ENCODE peak calls at places on chromosome 3, in five cellular contexts. X is AG04450, B is H54, K is cardiac fibroblast, G is HTR-8/SVneo. S is an unnamed sample.

GRCh38 chr3:13495351-13495813 is 15.3 kb downstream of the HDAC11 start:
- DNase-seq in X (no peak), B (no peak), K (no peak), G (no peak), S (no peak)

GRCh38 chr3:32200490-32200889 is 38.0 kb upstream of the CMTM8 start:
- DNase-seq in X (no peak), B (no peak), K (peak; percentile 90), G (no peak), S (no peak)

GRCh38 chr3:178778579-178778978 is 242.3 kb downstream of the KCNMB2 start:
- DNase-seq in X (no peak), B (no peak), K (no peak), G (no peak), S (no peak)

GRCh38 chr3:150784747-150785125 is 21.8 kb upstream of the SIAH2 start:
- DNase-seq in X (no peak), B (no peak), K (peak; percentile 36), G (no peak), S (no peak)

GRCh38 chr3:134373278-134373941 is 837 bp downstream of the AMOTL2 start:
- DNase-seq in X (peak; percentile 83), B (peak; percentile 70), K (peak; percentile 96), G (peak; percentile 72), S (peak; percentile 38)

GRCh38 chr3:128549283-128550112 is 56.5 kb upstream of the GATA2 start:
- DNase-seq in X (peak; percentile 36), B (peak; percentile 59), K (peak; percentile 85), G (peak; percentile 87), S (no peak)

GRCh38 chr3:167125612-167126407 is 254.3 kb downstream of the ZBBX start:
- DNase-seq in X (no peak), B (no peak), K (no peak), G (no peak), S (no peak)

GRCh38 chr3:25354071-25354470 is 74.0 kb upstream of the RARB start:
- DNase-seq in X (no peak), B (no peak), K (peak; percentile 27), G (no peak), S (no peak)

GRCh38 chr3:31356941-31357340 is 175.8 kb upstream of the STT3B start:
- DNase-seq in X (no peak), B (no peak), K (peak; percentile 75), G (no peak), S (no peak)

GRCh38 chr3:8470801-8471200 is 30.8 kb upstream of the LMCD1 start:
- DNase-seq in X (no peak), B (no peak), K (no peak), G (no peak), S (no peak)

GRCh38 chr3:65908588-65908987 is 130.1 kb downstream of the MAGI1 start:
- DNase-seq in X (no peak), B (no peak), K (no peak), G (no peak), S (no peak)

GRCh38 chr3:21447471-21448205 is 303.4 kb downstream of the ZNF385D start:
- DNase-seq in X (no peak), B (no peak), K (peak; percentile 55), G (no peak), S (no peak)

GRCh38 chr3:169432692-169433432 is 230.7 kb downstream of the MECOM start:
- DNase-seq in X (no peak), B (no peak), K (peak; percentile 15), G (no peak), S (no peak)

GRCh38 chr3:126259411-126260391 is 79.3 kb upstream of the ALDH1L1 start:
- DNase-seq in X (no peak), B (no peak), K (peak; percentile 61), G (peak; percentile 34), S (no peak)

GRCh38 chr3:69216981-69217380 is 94.6 kb upstream of the LMOD3 start:
- DNase-seq in X (no peak), B (no peak), K (no peak), G (no peak), S (no peak)